ENCODE peak calls at places on chromosomes 12 and 14, in ten cellular contexts. Y is H54, G is A549, J is erythroblast, B is lower leg skin, K is NB4, V is Peyer's patch, S is body of pancreas, N is H1, W is testis. L is an unnamed sample.

GRCh38 chr14:85572845-85573244 is 42.9 kb downstream of the FLRT2 start:
- DNase-seq in Y (no peak), G (peak), J (no peak), B (no peak), K (no peak), V (no peak), S (no peak), N (no peak), W (no peak), L (no peak)

GRCh38 chr12:55955800-55956508 is 9.9 kb downstream of the PMEL start:
- DNase-seq in Y (no peak), G (peak), J (peak), B (no peak), K (peak), V (peak), S (peak), N (no peak), W (no peak), L (no peak)

GRCh38 chr14:103549361-103550311 is 12.8 kb downstream of the BAG5 start:
- DNase-seq in Y (no peak), G (no peak), J (no peak), B (peak), K (no peak), V (no peak), S (peak), N (no peak), W (peak), L (peak)

GRCh38 chr14:105879867-105880561 is 353.6 kb downstream of the TMEM121 start:
- DNase-seq in Y (no peak), G (no peak), J (no peak), B (peak), K (peak), V (peak), S (peak), N (no peak), W (no peak), L (no peak)

GRCh38 chr12:26106347-26106746 is 18.5 kb downstream of the BHLHE41 start:
- DNase-seq in Y (no peak), G (no peak), J (no peak), B (no peak), K (no peak), V (no peak), S (no peak), N (no peak), W (no peak), L (no peak)

GRCh38 chr14:23538785-23539184 is 12.8 kb downstream of the ZFHX2 start:
- DNase-seq in Y (no peak), G (no peak), J (peak), B (no peak), K (no peak), V (no peak), S (no peak), N (peak), W (no peak), L (no peak)

GRCh38 chr12:31245822-31246469 is 80.0 kb downstream of the SINHCAF start:
- DNase-seq in Y (no peak), G (no peak), J (peak), B (no peak), K (no peak), V (no peak), S (peak), N (no peak), W (no peak), L (no peak)

GRCh38 chr12:23954332-23954731 is 4.9 kb upstream of the SOX5 start:
- DNase-seq in Y (no peak), G (no peak), J (no peak), B (no peak), K (no peak), V (no peak), S (no peak), N (no peak), W (no peak), L (no peak)

GRCh38 chr12:32198555-32198954 is 91.9 kb downstream of the BICD1 start:
- DNase-seq in Y (peak), G (no peak), J (no peak), B (no peak), K (no peak), V (no peak), S (no peak), N (no peak), W (no peak), L (no peak)

GRCh38 chr12:117599849-117600248 is 238.4 kb upstream of the NOS1 start:
- DNase-seq in Y (no peak), G (no peak), J (no peak), B (no peak), K (no peak), V (no peak), S (peak), N (no peak), W (no peak), L (no peak)

GRCh38 chr12:10235761-10236631 is 23.3 kb downstream of the GABARAPL1 start:
- DNase-seq in Y (peak), G (peak), J (peak), B (no peak), K (peak), V (no peak), S (peak), N (peak), W (peak), L (no peak)

GRCh38 chr12:6392499-6392898 is 8.5 kb downstream of the LTBR start:
- DNase-seq in Y (no peak), G (no peak), J (no peak), B (no peak), K (peak), V (peak), S (peak), N (no peak), W (no peak), L (no peak)

GRCh38 chr12:50732591-50732990 is 31.3 kb upstream of the ATF1 start:
- DNase-seq in Y (peak), G (no peak), J (peak), B (no peak), K (peak), V (no peak), S (no peak), N (no peak), W (no peak), L (no peak)

GRCh38 chr14:44898547-44898946 is 63.2 kb downstream of the KLHL28 start:
- DNase-seq in Y (no peak), G (no peak), J (no peak), B (no peak), K (peak), V (no peak), S (no peak), N (no peak), W (no peak), L (no peak)

GRCh38 chr14:32507029-32507984 is 178.2 kb downstream of the AKAP6 start:
- DNase-seq in Y (peak), G (peak), J (peak), B (no peak), K (no peak), V (no peak), S (no peak), N (no peak), W (no peak), L (no peak)

GRCh38 chr12:88706286-88706685 is 126.0 kb upstream of the KITLG start:
- DNase-seq in Y (no peak), G (no peak), J (no peak), B (no peak), K (no peak), V (no peak), S (no peak), N (no peak), W (no peak), L (no peak)

GRCh38 chr14:72657214-72657921 is 236.5 kb downstream of the DPF3 start:
- DNase-seq in Y (no peak), G (no peak), J (no peak), B (no peak), K (no peak), V (no peak), S (no peak), N (no peak), W (no peak), L (no peak)

GRCh38 chr14:51236314-51236713 is 3.7 kb upstream of the TMX1 start:
- DNase-seq in Y (no peak), G (no peak), J (peak), B (no peak), K (peak), V (no peak), S (no peak), N (no peak), W (no peak), L (no peak)

GRCh38 chr12:92796650-92797049 is 93.9 kb downstream of the PLEKHG7 start:
- DNase-seq in Y (peak), G (no peak), J (no peak), B (no peak), K (no peak), V (no peak), S (no peak), N (no peak), W (no peak), L (no peak)

GRCh38 chr12:32264995-32265394 is 134.4 kb upstream of the FGD4 start:
- DNase-seq in Y (no peak), G (no peak), J (no peak), B (no peak), K (peak), V (no peak), S (no peak), N (no peak), W (no peak), L (no peak)

GRCh38 chr12:89742337-89743022 is 33.8 kb upstream of the ATP2B1 start:
- DNase-seq in Y (no peak), G (no peak), J (no peak), B (no peak), K (no peak), V (no peak), S (no peak), N (no peak), W (no peak), L (no peak)

GRCh38 chr14:33686218-33686617 is 264.7 kb downstream of the EGLN3 start:
- DNase-seq in Y (no peak), G (no peak), J (no peak), B (no peak), K (no peak), V (no peak), S (no peak), N (no peak), W (no peak), L (no peak)

GRCh38 chr12:14239935-14240872 is 125.3 kb upstream of the ATF7IP start:
- DNase-seq in Y (no peak), G (no peak), J (no peak), B (no peak), K (peak), V (no peak), S (peak), N (peak), W (no peak), L (no peak)

GRCh38 chr14:79281244-79282199 is 929.8 kb downstream of the DIO2 start:
- DNase-seq in Y (no peak), G (no peak), J (no peak), B (no peak), K (no peak), V (no peak), S (no peak), N (peak), W (no peak), L (no peak)

GRCh38 chr14:69582829-69583228 is 8.2 kb upstream of the CCDC177 start:
- DNase-seq in Y (no peak), G (no peak), J (no peak), B (no peak), K (no peak), V (no peak), S (no peak), N (no peak), W (no peak), L (no peak)

GRCh38 chr14:104227806-104228205 is 89.4 kb downstream of the KIF26A start:
- DNase-seq in Y (no peak), G (no peak), J (no peak), B (no peak), K (peak), V (no peak), S (no peak), N (no peak), W (no peak), L (no peak)

GRCh38 chr14:61694830-61695694 is at the start of gene HIF1A:
- DNase-seq in Y (peak), G (peak), J (peak), B (peak), K (peak), V (peak), S (peak), N (peak), W (peak), L (peak)
- TF ChIP-seq POLR2A in Y (peak), G (peak), J (peak), B (peak), K (peak), V (peak), S (peak), N (peak), W (peak), L (peak)

DNA sequence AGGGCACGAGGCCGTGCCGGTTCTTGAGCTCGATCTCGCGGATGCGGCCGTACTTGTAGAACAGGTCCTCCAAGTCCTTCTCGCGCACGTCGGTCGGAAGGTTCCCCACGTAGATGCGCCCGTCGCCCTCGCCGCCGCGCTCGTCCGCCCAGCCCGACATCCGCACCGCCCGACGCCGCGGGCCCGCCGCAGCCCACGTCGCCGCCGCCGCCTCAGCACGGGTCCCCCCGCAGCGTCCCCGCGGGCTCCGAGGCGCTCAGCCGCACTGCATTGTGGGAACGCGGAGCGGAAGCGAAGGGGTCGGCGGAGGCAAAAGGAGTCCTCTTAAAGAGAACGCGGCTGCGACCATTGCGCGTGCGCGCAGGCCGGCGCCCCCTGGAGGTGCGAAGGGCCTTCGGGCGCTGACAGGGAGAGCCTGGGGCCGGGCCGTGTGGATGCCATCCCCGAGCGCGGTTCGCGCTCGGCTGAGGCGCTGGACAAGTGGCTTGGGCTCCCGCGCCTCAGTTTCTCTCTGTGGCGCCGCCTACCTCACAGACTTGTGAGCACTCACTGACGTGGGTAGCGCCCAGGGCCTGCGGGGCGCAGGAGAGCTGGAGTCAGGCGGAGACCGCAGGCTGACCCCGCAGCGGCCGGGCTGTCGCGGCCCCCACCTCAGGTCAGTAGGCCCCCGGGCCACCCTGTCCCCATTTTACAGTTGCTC is at the start of gene SRSF9:
- DNase-seq in Y (peak), G (peak), J (peak), B (peak), K (peak), V (peak), S (peak), N (peak), W (peak), L (peak)
- TF ChIP-seq POLR2A in Y (peak), G (peak), J (peak), B (peak), K (peak), V (peak), S (peak), N (peak), W (no peak), L (peak)

DNA sequence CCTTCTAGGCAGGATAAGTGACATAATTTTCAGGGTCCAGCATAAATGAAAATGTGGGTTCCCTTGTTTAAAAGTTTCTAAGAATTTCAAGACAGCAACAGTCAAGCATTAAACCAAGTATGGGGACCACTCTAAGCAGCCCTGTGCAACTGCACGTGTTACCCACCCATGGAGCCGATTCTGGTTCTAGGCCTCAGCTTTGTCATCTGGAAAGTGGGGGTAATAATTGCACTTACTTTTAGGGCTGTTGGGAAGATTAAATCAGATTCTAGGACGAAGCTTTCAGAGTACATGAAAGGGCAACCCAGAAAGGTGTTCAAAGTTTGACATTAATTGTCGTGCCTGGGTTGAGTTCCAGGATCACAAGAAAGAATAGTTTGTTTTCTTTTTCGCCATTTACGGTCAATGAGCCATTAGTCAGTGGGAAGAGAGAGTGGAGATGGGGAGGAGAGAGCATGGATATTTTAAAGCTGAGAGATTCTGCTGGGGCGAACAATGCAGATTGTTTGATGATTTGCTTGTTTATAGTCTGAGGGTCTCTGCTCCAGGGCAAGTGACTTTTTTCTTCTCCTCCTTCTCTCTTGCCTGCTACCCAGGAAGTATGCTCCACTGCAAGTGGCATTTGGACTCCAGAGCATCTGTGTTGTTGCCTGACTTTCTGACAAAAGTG is 10.7 kb upstream of the PPFIBP1 start:
- DNase-seq in Y (no peak), G (no peak), J (no peak), B (no peak), K (no peak), V (no peak), S (no peak), N (no peak), W (no peak), L (no peak)
- TF ChIP-seq POLR2A in Y (no peak), G (no peak), J (no peak), B (no peak), K (no peak), V (no peak), S (no peak), N (no peak), W (no peak), L (no peak)

GRCh38 chr14:93788557-93789365 is 476 bp upstream of the PRIMA1 start:
- DNase-seq in Y (no peak), G (peak), J (no peak), B (peak), K (no peak), V (no peak), S (no peak), N (peak), W (peak), L (no peak)
- TF ChIP-seq POLR2A in Y (no peak), G (peak), J (no peak), B (no peak), K (no peak), V (no peak), S (no peak), N (peak), W (no peak), L (no peak)

DNA sequence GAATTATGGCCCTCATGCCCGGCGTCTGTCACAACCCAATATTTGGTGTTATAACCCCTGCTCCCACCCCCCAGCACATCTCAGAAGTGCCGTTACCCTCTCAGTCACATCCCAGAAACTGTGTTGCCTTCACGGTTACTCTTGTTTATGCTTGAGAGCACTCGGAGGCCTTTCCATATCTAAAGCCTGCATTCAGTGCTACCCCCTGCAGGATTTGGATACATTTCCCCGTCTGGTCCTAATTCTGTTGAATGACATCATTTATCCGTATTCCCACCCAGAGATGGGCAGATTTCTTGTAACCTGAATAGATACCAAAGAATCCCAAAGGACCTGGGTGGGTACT is 19.1 kb upstream of the FOS start:
- DNase-seq in Y (no peak), G (peak), J (no peak), B (no peak), K (no peak), V (no peak), S (no peak), N (no peak), W (peak), L (no peak)
- TF ChIP-seq POLR2A in Y (no peak), G (no peak), J (peak), B (no peak), K (no peak), V (peak), S (no peak), N (peak), W (no peak), L (no peak)

GRCh38 chr12:132506730-132507538 is 17.0 kb downstream of the FBRSL1 start:
- DNase-seq in Y (no peak), G (no peak), J (peak), B (peak), K (peak), V (no peak), S (peak), N (no peak), W (peak), L (peak)

GRCh38 chr12:132510111-132510724 is 20.3 kb downstream of the FBRSL1 start:
- DNase-seq in Y (no peak), G (no peak), J (no peak), B (no peak), K (no peak), V (no peak), S (no peak), N (no peak), W (peak), L (no peak)

GRCh38 chr12:132508860-132509732 is 19.1 kb downstream of the FBRSL1 start:
- DNase-seq in Y (no peak), G (no peak), J (no peak), B (no peak), K (no peak), V (no peak), S (no peak), N (no peak), W (no peak), L (no peak)

GRCh38 chr12:132507656-132508055 is 17.7 kb downstream of the FBRSL1 start:
- DNase-seq in Y (no peak), G (no peak), J (no peak), B (no peak), K (no peak), V (no peak), S (no peak), N (no peak), W (no peak), L (no peak)

DNA sequence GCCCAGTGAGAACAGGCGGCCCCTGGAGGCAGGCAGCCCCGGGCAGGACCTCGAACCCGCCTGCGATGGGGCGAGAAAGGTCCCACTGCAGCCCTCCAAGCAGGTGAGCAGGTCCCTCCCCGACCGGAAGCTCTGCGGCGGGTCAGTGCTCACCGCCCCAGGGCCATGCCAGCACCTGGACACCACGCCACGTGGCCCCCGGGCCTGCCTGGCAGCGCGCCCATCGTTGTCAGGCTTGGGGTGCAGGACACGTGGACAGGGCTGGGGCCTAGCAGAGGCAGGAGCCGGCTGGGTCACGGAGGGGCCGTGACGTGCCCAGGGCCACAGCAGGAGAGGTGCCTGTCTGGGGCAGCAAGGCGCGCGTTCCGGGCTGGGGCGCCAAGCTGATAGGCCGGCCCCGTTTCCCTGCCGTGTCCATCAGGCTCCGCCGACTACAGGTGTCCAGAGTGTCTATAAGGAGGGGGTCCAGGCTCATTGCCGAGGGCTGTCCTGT is 18.3 kb downstream of the FBRSL1 start:
- DNase-seq in Y (no peak), G (no peak), J (no peak), B (no peak), K (no peak), V (no peak), S (peak), N (no peak), W (no peak), L (no peak)
- TF ChIP-seq POLR2A in Y (no peak), G (no peak), J (no peak), B (no peak), K (no peak), V (no peak), S (no peak), N (no peak), W (no peak), L (no peak)